ENCODE peak calls at places on chromosomes 1 and 21, in eight cellular contexts. V, B, J, T, I, D, M and A are unnamed samples.

GRCh38 chr21:23394458-23394857 is 2212.8 kb downstream of the MRPL39 start:
- DNase-seq in V (no peak), B (no peak), J (no peak), T (no peak), I (no peak), D (no peak), M (no peak), A (no peak)

GRCh38 chr1:13623021-13623637 is 39.5 kb downstream of the PDPN start:
- DNase-seq in V (no peak), B (no peak), J (no peak), T (no peak), I (no peak), D (no peak), M (no peak), A (no peak)

GRCh38 chr1:229854620-229855019 is 212.4 kb upstream of the GALNT2 start:
- DNase-seq in V (no peak), B (no peak), J (no peak), T (no peak), I (no peak), D (no peak), M (no peak), A (no peak)

GRCh38 chr1:161061419-161061818 is 8.3 kb downstream of the ARHGAP30 start:
- DNase-seq in V (no peak), B (no peak), J (no peak), T (no peak), I (no peak), D (no peak), M (no peak), A (no peak)

GRCh38 chr1:219387211-219387610 is 213.5 kb downstream of the LYPLAL1 start:
- DNase-seq in V (no peak), B (no peak), J (no peak), T (no peak), I (no peak), D (no peak), M (no peak), A (peak; percentile 19)

GRCh38 chr1:61079898-61080336 is 2.4 kb upstream of the NFIA start:
- DNase-seq in V (no peak), B (no peak), J (peak; percentile 86), T (no peak), I (no peak), D (peak; percentile 78), M (peak; percentile 69), A (peak; percentile 80)

GRCh38 chr1:94122201-94122970 is 1.4 kb upstream of the ABCA4 start:
- DNase-seq in V (no peak), B (no peak), J (peak; percentile 69), T (no peak), I (no peak), D (peak; percentile 33), M (peak; percentile 92), A (no peak)

GRCh38 chr1:234528073-234528865 is 49.3 kb upstream of the TARBP1 start:
- DNase-seq in V (no peak), B (no peak), J (no peak), T (no peak), I (no peak), D (no peak), M (no peak), A (no peak)

GRCh38 chr1:161162052-161162451 is 2.8 kb downstream of the USP21 start:
- DNase-seq in V (no peak), B (no peak), J (no peak), T (no peak), I (no peak), D (no peak), M (no peak), A (no peak)

GRCh38 chr1:210883821-210884220 is 250.1 kb downstream of the KCNH1 start:
- DNase-seq in V (no peak), B (peak; percentile 37), J (peak; percentile 73), T (no peak), I (no peak), D (peak; percentile 74), M (peak; percentile 94), A (no peak)

GRCh38 chr1:234765672-234766071 is 155.7 kb upstream of the IRF2BP2 start:
- DNase-seq in V (no peak), B (no peak), J (no peak), T (no peak), I (no peak), D (no peak), M (no peak), A (no peak)

GRCh38 chr1:191690931-191691330 is 467.3 kb upstream of the RGS18 start:
- DNase-seq in V (no peak), B (no peak), J (no peak), T (no peak), I (no peak), D (no peak), M (no peak), A (no peak)

GRCh38 chr1:25875154-25875855 is at the start of gene PAQR7:
- DNase-seq in V (peak; percentile 70), B (peak; percentile 45), J (peak; percentile 75), T (peak; percentile 52), I (peak; percentile 46), D (peak; percentile 84), M (peak; percentile 85), A (peak; percentile 35)

GRCh38 chr1:217078010-217078704 is 354.9 kb upstream of the ESRRG start:
- DNase-seq in V (no peak), B (no peak), J (peak; percentile 37), T (no peak), I (no peak), D (no peak), M (peak; percentile 35), A (no peak)

GRCh38 chr1:21451981-21452411 is 12.1 kb downstream of the NBPF3 start:
- DNase-seq in V (no peak), B (no peak), J (no peak), T (no peak), I (no peak), D (peak; percentile 90), M (peak; percentile 50), A (no peak)

GRCh38 chr1:1680031-1680911 is 12.3 kb downstream of the SLC35E2B start:
- DNase-seq in V (no peak), B (no peak), J (no peak), T (no peak), I (no peak), D (no peak), M (no peak), A (no peak)

GRCh38 chr1:187264995-187265602 is 436.4 kb downstream of the PLA2G4A start:
- DNase-seq in V (peak; percentile 42), B (peak; percentile 30), J (peak; percentile 75), T (no peak), I (no peak), D (peak; percentile 48), M (peak; percentile 65), A (peak; percentile 89)